ENCODE peak calls at places on chromosomes 1 and 21, in five cellular contexts. One of them, this sample, is unnamed.

GRCh38 chr1:159943908-159944622 is 1.3 kb downstream of the IGSF9 start:
- DNase-seq in GM19239: no peak
- DNase-seq in immature natural killer cell: no peak
- DNase-seq in mucosa of gallbladder: no peak
- DNase-seq in mesendoderm: no peak
- DNase-seq in this sample: no peak

GRCh38 chr1:160795951-160796383 is at the start of gene LY9:
- DNase-seq in GM19239: peak
- DNase-seq in immature natural killer cell: peak
- DNase-seq in mucosa of gallbladder: peak
- DNase-seq in mesendoderm: no peak
- DNase-seq in this sample: peak

GRCh38 chr1:198234511-198235251 is 77.9 kb downstream of the NEK7 start:
- DNase-seq in GM19239: no peak
- DNase-seq in immature natural killer cell: no peak
- DNase-seq in mucosa of gallbladder: no peak
- DNase-seq in mesendoderm: peak
- DNase-seq in this sample: no peak

GRCh38 chr1:46903481-46903880 is 37.8 kb downstream of the CYP4A11 start:
- DNase-seq in GM19239: no peak
- DNase-seq in immature natural killer cell: no peak
- DNase-seq in mucosa of gallbladder: no peak
- DNase-seq in mesendoderm: no peak
- DNase-seq in this sample: no peak

GRCh38 chr1:54967372-54967771 is 13.1 kb upstream of the TMEM61 start:
- DNase-seq in GM19239: no peak
- DNase-seq in immature natural killer cell: no peak
- DNase-seq in mucosa of gallbladder: peak
- DNase-seq in mesendoderm: no peak
- DNase-seq in this sample: no peak

GRCh38 chr21:44199448-44199847 is 41.3 kb downstream of the ICOSLG start:
- DNase-seq in GM19239: no peak
- DNase-seq in immature natural killer cell: no peak
- DNase-seq in mucosa of gallbladder: no peak
- DNase-seq in mesendoderm: peak
- DNase-seq in this sample: no peak

GRCh38 chr1:61448934-61449368 is 276.0 kb downstream of the TM2D1 start:
- DNase-seq in GM19239: no peak
- DNase-seq in immature natural killer cell: no peak
- DNase-seq in mucosa of gallbladder: peak
- DNase-seq in mesendoderm: no peak
- DNase-seq in this sample: no peak

GRCh38 chr1:89721351-89721750 is 88.4 kb downstream of the LRRC8C start:
- DNase-seq in GM19239: no peak
- DNase-seq in immature natural killer cell: peak
- DNase-seq in mucosa of gallbladder: no peak
- DNase-seq in mesendoderm: no peak
- DNase-seq in this sample: no peak

GRCh38 chr1:164058192-164058591 is 500.8 kb upstream of the PBX1 start:
- DNase-seq in GM19239: no peak
- DNase-seq in immature natural killer cell: no peak
- DNase-seq in mucosa of gallbladder: no peak
- DNase-seq in mesendoderm: peak
- DNase-seq in this sample: no peak

GRCh38 chr21:31011412-31011811 is 26.9 kb downstream of the KRTAP19-8 start:
- DNase-seq in GM19239: no peak
- DNase-seq in immature natural killer cell: peak
- DNase-seq in mucosa of gallbladder: no peak
- DNase-seq in mesendoderm: no peak
- DNase-seq in this sample: peak

GRCh38 chr1:55070765-55071164 is 31.4 kb downstream of the PCSK9 start:
- DNase-seq in GM19239: no peak
- DNase-seq in immature natural killer cell: no peak
- DNase-seq in mucosa of gallbladder: no peak
- DNase-seq in mesendoderm: no peak
- DNase-seq in this sample: no peak

GRCh38 chr1:23122023-23122738 is 46.5 kb downstream of the LUZP1 start:
- DNase-seq in GM19239: no peak
- DNase-seq in immature natural killer cell: no peak
- DNase-seq in mucosa of gallbladder: peak
- DNase-seq in mesendoderm: peak
- DNase-seq in this sample: no peak

GRCh38 chr1:113375878-113376277 is 14.4 kb upstream of the MAGI3 start:
- DNase-seq in GM19239: no peak
- DNase-seq in immature natural killer cell: no peak
- DNase-seq in mucosa of gallbladder: no peak
- DNase-seq in mesendoderm: no peak
- DNase-seq in this sample: no peak

GRCh38 chr21:16243396-16243795 is 513.6 kb downstream of the USP25 start:
- DNase-seq in GM19239: no peak
- DNase-seq in immature natural killer cell: no peak
- DNase-seq in mucosa of gallbladder: no peak
- DNase-seq in mesendoderm: no peak
- DNase-seq in this sample: no peak

GRCh38 chr1:56525463-56526155 is 53.8 kb downstream of the PLPP3 start:
- DNase-seq in GM19239: no peak
- DNase-seq in immature natural killer cell: peak
- DNase-seq in mucosa of gallbladder: no peak
- DNase-seq in mesendoderm: no peak
- DNase-seq in this sample: peak

GRCh38 chr1:161962094-161962887 is 61.4 kb downstream of the OLFML2B start:
- DNase-seq in GM19239: peak
- DNase-seq in immature natural killer cell: peak
- DNase-seq in mucosa of gallbladder: no peak
- DNase-seq in mesendoderm: peak
- DNase-seq in this sample: no peak

GRCh38 chr1:2628933-2629626 is 3.7 kb downstream of the MMEL1 start:
- DNase-seq in GM19239: no peak
- DNase-seq in immature natural killer cell: no peak
- DNase-seq in mucosa of gallbladder: no peak
- DNase-seq in mesendoderm: no peak
- DNase-seq in this sample: no peak

GRCh38 chr1:226365831-226366231 is 42.1 kb downstream of the PARP1 start:
- DNase-seq in GM19239: no peak
- DNase-seq in immature natural killer cell: no peak
- DNase-seq in mucosa of gallbladder: no peak
- DNase-seq in mesendoderm: no peak
- DNase-seq in this sample: no peak

GRCh38 chr1:236575523-236575922 is 28.8 kb downstream of the HEATR1 start:
- DNase-seq in GM19239: no peak
- DNase-seq in immature natural killer cell: no peak
- DNase-seq in mucosa of gallbladder: no peak
- DNase-seq in mesendoderm: no peak
- DNase-seq in this sample: no peak

GRCh38 chr1:21702780-21703179 is 33.6 kb upstream of the RAP1GAP start:
- DNase-seq in GM19239: no peak
- DNase-seq in immature natural killer cell: no peak
- DNase-seq in mucosa of gallbladder: no peak
- DNase-seq in mesendoderm: no peak
- DNase-seq in this sample: no peak

GRCh38 chr21:45615145-45615711 is 28.3 kb upstream of the PCBP3 start:
- DNase-seq in GM19239: no peak
- DNase-seq in immature natural killer cell: peak
- DNase-seq in mucosa of gallbladder: peak
- DNase-seq in mesendoderm: no peak
- DNase-seq in this sample: peak

GRCh38 chr1:43452789-43453441 is 816 bp downstream of the HYI start:
- DNase-seq in GM19239: no peak
- DNase-seq in immature natural killer cell: no peak
- DNase-seq in mucosa of gallbladder: no peak
- DNase-seq in mesendoderm: peak
- DNase-seq in this sample: no peak

GRCh38 chr1:74197255-74197654 is 721 bp downstream of the LRRIQ3 start:
- DNase-seq in GM19239: no peak
- DNase-seq in immature natural killer cell: no peak
- DNase-seq in mucosa of gallbladder: no peak
- DNase-seq in mesendoderm: no peak
- DNase-seq in this sample: no peak

GRCh38 chr1:56575865-56576264 is 3.5 kb downstream of the PLPP3 start:
- DNase-seq in GM19239: no peak
- DNase-seq in immature natural killer cell: no peak
- DNase-seq in mucosa of gallbladder: no peak
- DNase-seq in mesendoderm: no peak
- DNase-seq in this sample: no peak

GRCh38 chr1:164662955-164663354 is 104.0 kb downstream of the PBX1 start:
- DNase-seq in GM19239: no peak
- DNase-seq in immature natural killer cell: no peak
- DNase-seq in mucosa of gallbladder: no peak
- DNase-seq in mesendoderm: no peak
- DNase-seq in this sample: no peak

GRCh38 chr1:16615253-16616252 is 2.2 kb upstream of the NBPF1 start:
- DNase-seq in GM19239: no peak
- DNase-seq in immature natural killer cell: no peak
- DNase-seq in mucosa of gallbladder: peak
- DNase-seq in mesendoderm: no peak
- DNase-seq in this sample: no peak

GRCh38 chr1:68346192-68346808 is 103.5 kb downstream of the RPE65 start:
- DNase-seq in GM19239: no peak
- DNase-seq in immature natural killer cell: no peak
- DNase-seq in mucosa of gallbladder: no peak
- DNase-seq in mesendoderm: peak
- DNase-seq in this sample: peak

GRCh38 chr1:54604051-54604450 is 19.3 kb downstream of the FAM151A start:
- DNase-seq in GM19239: no peak
- DNase-seq in immature natural killer cell: no peak
- DNase-seq in mucosa of gallbladder: no peak
- DNase-seq in mesendoderm: no peak
- DNase-seq in this sample: no peak

GRCh38 chr1:49622877-49623276 is 400.9 kb downstream of the AGBL4 start:
- DNase-seq in GM19239: no peak
- DNase-seq in immature natural killer cell: no peak
- DNase-seq in mucosa of gallbladder: no peak
- DNase-seq in mesendoderm: no peak
- DNase-seq in this sample: no peak

GRCh38 chr1:35264861-35265260 is 3.6 kb upstream of the ZMYM4 start:
- DNase-seq in GM19239: no peak
- DNase-seq in immature natural killer cell: no peak
- DNase-seq in mucosa of gallbladder: peak
- DNase-seq in mesendoderm: peak
- DNase-seq in this sample: no peak

GRCh38 chr1:230794431-230794830 is 47.2 kb downstream of the CAPN9 start:
- DNase-seq in GM19239: no peak
- DNase-seq in immature natural killer cell: no peak
- DNase-seq in mucosa of gallbladder: no peak
- DNase-seq in mesendoderm: no peak
- DNase-seq in this sample: no peak

GRCh38 chr1:40264354-40264781 is 6.3 kb downstream of the ZMPSTE24 start:
- DNase-seq in GM19239: no peak
- DNase-seq in immature natural killer cell: no peak
- DNase-seq in mucosa of gallbladder: no peak
- DNase-seq in mesendoderm: no peak
- DNase-seq in this sample: no peak

GRCh38 chr1:1858382-1859086 is 32.4 kb downstream of the GNB1 start:
- DNase-seq in GM19239: no peak
- DNase-seq in immature natural killer cell: peak
- DNase-seq in mucosa of gallbladder: peak
- DNase-seq in mesendoderm: peak
- DNase-seq in this sample: no peak

GRCh38 chr1:178530037-178530402 is 17.1 kb downstream of the TEX35 start:
- DNase-seq in GM19239: no peak
- DNase-seq in immature natural killer cell: no peak
- DNase-seq in mucosa of gallbladder: no peak
- DNase-seq in mesendoderm: peak
- DNase-seq in this sample: no peak

GRCh38 chr1:163069142-163069541 is at the start of gene RGS4:
- DNase-seq in GM19239: no peak
- DNase-seq in immature natural killer cell: no peak
- DNase-seq in mucosa of gallbladder: peak
- DNase-seq in mesendoderm: peak
- DNase-seq in this sample: peak

This sample was measured in Jurkat, Clone E6-1.